ENCODE peak calls at places on chromosomes 1 and 21, in eight cellular contexts. L is fibroblast of villous mesenchyme, M is AG04450, R is PC-3, K is PC-9, X is lower lobe of right lung, O is AG09309, J is IMR-90. E is an unnamed sample.

GRCh38 chr1:161954050-161954449 is 69.6 kb downstream of the OLFML2B start:
- DNase-seq in L (no peak), M (no peak), R (no peak), K (no peak), X (no peak), O (no peak), J (no peak), E (no peak)

GRCh38 chr1:226586650-226587443 is 38.3 kb downstream of the STUM start:
- DNase-seq in L (no peak), M (no peak), R (no peak), K (no peak), X (no peak), O (no peak), J (no peak), E (no peak)

GRCh38 chr1:118928739-118929554 is 59.2 kb downstream of the TBX15 start:
- DNase-seq in L (peak; percentile 28), M (no peak), R (peak; percentile 54), K (no peak), X (no peak), O (no peak), J (peak; percentile 28), E (peak; percentile 16)

GRCh38 chr1:22708777-22709176 is 1.9 kb upstream of the EPHB2 start:
- DNase-seq in L (no peak), M (no peak), R (no peak), K (no peak), X (no peak), O (no peak), J (no peak), E (no peak)

GRCh38 chr1:210754931-210755670 is 378.8 kb downstream of the KCNH1 start:
- DNase-seq in L (no peak), M (no peak), R (peak; percentile 16), K (no peak), X (no peak), O (no peak), J (no peak), E (peak; percentile 59)

GRCh38 chr21:15352009-15352408 is 287.2 kb upstream of the NRIP1 start:
- DNase-seq in L (no peak), M (no peak), R (no peak), K (no peak), X (no peak), O (no peak), J (no peak), E (no peak)

GRCh38 chr1:26729633-26730032 is 33.8 kb downstream of the ARID1A start:
- DNase-seq in L (no peak), M (no peak), R (no peak), K (no peak), X (no peak), O (no peak), J (no peak), E (no peak)

GRCh38 chr1:84853743-84854721 is 39.0 kb downstream of the LPAR3 start:
- DNase-seq in L (peak; percentile 56), M (no peak), R (peak; percentile 97), K (peak; percentile 98), X (no peak), O (no peak), J (peak; percentile 85), E (no peak)

GRCh38 chr1:38833146-38833545 is 26.4 kb downstream of the RRAGC start:
- DNase-seq in L (no peak), M (no peak), R (no peak), K (no peak), X (no peak), O (no peak), J (no peak), E (no peak)

GRCh38 chr1:233907139-233907538 is 2.7 kb downstream of the SLC35F3 start:
- DNase-seq in L (peak; percentile 33), M (no peak), R (peak; percentile 70), K (peak; percentile 43), X (no peak), O (no peak), J (no peak), E (no peak)

GRCh38 chr1:205172729-205173366 is 38.7 kb downstream of the DSTYK start:
- DNase-seq in L (peak; percentile 93), M (peak; percentile 89), R (peak; percentile 98), K (peak; percentile 89), X (no peak), O (peak; percentile 90), J (peak; percentile 99), E (peak; percentile 80)

GRCh38 chr1:237671262-237671661 is 219.5 kb downstream of the ZP4 start:
- DNase-seq in L (no peak), M (no peak), R (no peak), K (no peak), X (no peak), O (no peak), J (no peak), E (no peak)

GRCh38 chr1:111733183-111733995 is 5.8 kb downstream of the INKA2 start:
- DNase-seq in L (peak; percentile 93), M (no peak), R (no peak), K (peak; percentile 65), X (peak; percentile 70), O (peak; percentile 40), J (peak; percentile 91), E (no peak)

GRCh38 chr1:36890776-36891175 is 143.5 kb downstream of the GRIK3 start:
- DNase-seq in L (no peak), M (no peak), R (no peak), K (no peak), X (no peak), O (no peak), J (no peak), E (no peak)

GRCh38 chr1:43464840-43465693 is 11.3 kb upstream of the HYI start:
- DNase-seq in L (no peak), M (no peak), R (no peak), K (no peak), X (no peak), O (no peak), J (no peak), E (no peak)

GRCh38 chr1:11970441-11971185 is 9.6 kb upstream of the MFN2 start:
- DNase-seq in L (no peak), M (no peak), R (no peak), K (no peak), X (no peak), O (no peak), J (no peak), E (no peak)

GRCh38 chr1:101357444-101357986 is 120.7 kb downstream of the S1PR1 start:
- DNase-seq in L (peak; percentile 78), M (peak; percentile 58), R (peak; percentile 89), K (peak; percentile 70), X (no peak), O (peak; percentile 46), J (peak; percentile 80), E (peak; percentile 59)

GRCh38 chr1:115074839-115075534 is 14.3 kb downstream of the TSPAN2 start:
- DNase-seq in L (no peak), M (no peak), R (no peak), K (peak; percentile 24), X (no peak), O (no peak), J (no peak), E (no peak)

GRCh38 chr1:147647796-147648633 is 22.3 kb downstream of the ACP6 start:
- DNase-seq in L (no peak), M (no peak), R (no peak), K (no peak), X (no peak), O (no peak), J (no peak), E (no peak)

GRCh38 chr1:47262787-47263413 is 30.9 kb upstream of the TAL1 start:
- DNase-seq in L (peak; percentile 49), M (no peak), R (peak; percentile 69), K (peak; percentile 40), X (no peak), O (peak; percentile 21), J (peak; percentile 38), E (peak; percentile 16)

GRCh38 chr1:157948547-157949152 is 44.8 kb upstream of the KIRREL1 start:
- DNase-seq in L (peak; percentile 36), M (no peak), R (peak; percentile 62), K (no peak), X (no peak), O (no peak), J (peak; percentile 42), E (no peak)

GRCh38 chr1:1599030-1599916 is 662 bp downstream of the FNDC10 start:
- DNase-seq in L (no peak), M (no peak), R (peak; percentile 36), K (no peak), X (peak; percentile 66), O (no peak), J (peak; percentile 37), E (no peak)
- TF ChIP-seq CTCF in L (no peak), M (no peak), R (no peak), K (no peak), X (peak; percentile 12), O (no peak), J (peak; percentile 9), E (no peak)

GRCh38 chr1:181135815-181136737 is 47.6 kb downstream of the IER5 start:
- DNase-seq in L (peak; percentile 74), M (peak; percentile 88), R (peak; percentile 69), K (peak; percentile 93), X (no peak), O (peak; percentile 73), J (peak; percentile 94), E (peak; percentile 87)
- H3K4me3 ChIP-seq in L (no peak overlapping the region), M (no peak overlapping the region), R (no peak overlapping the region), K (peak overlapping the region; percentile 26), X (no peak overlapping the region), O (no peak overlapping the region), J (no peak overlapping the region), E (no peak overlapping the region)

DNA sequence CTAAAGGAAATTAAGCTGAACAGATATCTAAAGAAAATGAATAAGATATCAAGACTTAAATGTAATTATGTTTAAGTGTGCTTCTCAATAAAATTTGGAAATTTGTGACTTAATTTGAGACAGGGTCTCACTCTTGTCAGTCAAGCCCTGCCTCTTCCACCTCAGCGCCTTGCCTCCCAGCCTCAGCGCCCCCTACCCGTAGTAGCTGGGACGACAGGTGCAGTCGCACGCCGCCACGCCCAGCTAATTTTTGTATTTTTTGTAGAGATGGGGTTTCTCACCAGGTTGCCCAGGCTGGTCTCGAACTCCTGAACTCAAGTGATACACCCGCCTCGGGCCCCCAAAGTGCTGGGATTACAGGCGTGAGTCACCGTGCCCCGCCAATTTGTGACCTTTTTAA is 117.0 kb downstream of the CLEC20A start:
- DNase-seq in L (no peak), M (no peak), R (no peak), K (no peak), X (no peak), O (no peak), J (no peak), E (no peak)
- TF ChIP-seq CTCF in L (peak; percentile 48), M (peak; percentile 25), R (peak; percentile 30), K (no peak), X (no peak), O (no peak), J (no peak), E (peak; percentile 27)

GRCh38 chr1:1683104-1683905 is 9.3 kb downstream of the SLC35E2B start:
- DNase-seq in L (no peak), M (no peak), R (no peak), K (no peak), X (peak; percentile 29), O (no peak), J (no peak), E (no peak)
- H3K4me3 ChIP-seq in L (no peak overlapping the region), M (no peak overlapping the region), R (no peak overlapping the region), K (no peak overlapping the region), X (no peak overlapping the region), O (no peak overlapping the region), J (no peak overlapping the region), E (no peak overlapping the region)

DNA sequence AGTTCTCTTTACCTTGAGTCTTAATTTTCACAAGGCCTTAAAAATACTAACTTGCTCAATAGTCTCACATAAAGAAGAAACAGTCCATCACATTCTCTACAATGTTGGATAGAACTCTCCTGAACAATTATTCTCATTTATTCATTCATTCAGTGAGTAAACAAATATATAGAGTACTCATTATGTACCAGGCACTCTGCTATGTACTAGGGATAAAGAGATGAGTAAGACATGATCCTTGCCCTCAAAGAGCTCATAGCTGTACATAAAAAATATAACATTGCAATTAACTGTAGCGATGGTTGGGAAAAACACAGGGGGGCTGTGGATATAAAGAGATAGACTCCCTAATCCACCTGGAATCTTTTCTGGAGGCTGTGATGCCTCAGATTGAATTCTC is 586.9 kb upstream of the BEND5 start:
- DNase-seq in L (no peak), M (no peak), R (peak; percentile 60), K (no peak), X (no peak), O (no peak), J (no peak), E (no peak)
- TF ChIP-seq CTCF in L (no peak), M (no peak), R (no peak), K (no peak), X (no peak), O (no peak), J (no peak), E (no peak)